ENCODE peak calls at places on chromosomes 4 and X, in five cellular contexts. U is IMR-90, Q is Peyer's patch, Y is lower lobe of right lung, I is T-helper 17 cell. F is an unnamed sample. For H3K9me3, the result is how much of the 10 kb centered on the place peaks cover.

GRCh38 chr4:80154547-80154933 is 42.8 kb upstream of the PRDM8 start:
- DNase-seq in I (no peak), U (no peak), Q (no peak), Y (no peak), F (no peak)

GRCh38 chr4:108043536-108043935 is 53.8 kb downstream of the HADH start:
- DNase-seq in U (no peak), I (no peak), Q (no peak), Y (no peak), F (no peak)

GRCh38 chrX:13590914-13591313 is 21.5 kb downstream of the EGFL6 start:
- DNase-seq in Y (no peak), U (no peak), I (no peak), Q (no peak), F (no peak)

GRCh38 chr4:16227462-16227868 is 1.2 kb upstream of the TAPT1 start:
- DNase-seq in Y (peak), I (no peak), U (peak), Q (peak), F (peak)

GRCh38 chr4:85520765-85521749 is 46.1 kb downstream of the ARHGAP24 start:
- DNase-seq in Y (no peak), Q (no peak), U (no peak), I (no peak), F (no peak)

GRCh38 chrX:118976599-118977340 is 2.4 kb downstream of the LONRF3 start:
- DNase-seq in Q (peak), U (no peak), Y (peak), I (no peak), F (peak)

GRCh38 chrX:30283456-30284200 is 25.6 kb downstream of the NR0B1 start:
- DNase-seq in Y (no peak), Q (no peak), U (peak), I (no peak), F (no peak)

GRCh38 chr4:11165052-11165451 is 263.6 kb downstream of the HS3ST1 start:
- DNase-seq in I (no peak), Q (no peak), Y (no peak), U (no peak), F (no peak)

GRCh38 chr4:180164799-180165198 is 2078.4 kb upstream of the TENM3 start:
- DNase-seq in U (peak), Y (no peak), I (no peak), Q (no peak), F (no peak)

GRCh38 chrX:130014356-130014755 is 31.9 kb downstream of the BCORL1 start:
- DNase-seq in Q (no peak), Y (no peak), U (no peak), I (no peak), F (no peak)

GRCh38 chrX:47321386-47321785 is 49.0 kb upstream of the ZNF157 start:
- DNase-seq in Y (peak), U (peak), Q (no peak), I (no peak), F (peak)

GRCh38 chr4:148795156-148795864 is 353.1 kb upstream of the NR3C2 start:
- DNase-seq in U (peak), Y (peak), I (no peak), Q (no peak), F (no peak)

GRCh38 chr4:159052315-159052714 is 50.6 kb upstream of the RAPGEF2 start:
- DNase-seq in U (no peak), Y (no peak), Q (no peak), I (no peak), F (no peak)

GRCh38 chrX:9390121-9390520 is 74.7 kb upstream of the TBL1X start:
- DNase-seq in I (no peak), U (peak), Y (no peak), Q (no peak), F (no peak)

GRCh38 chrX:65600106-65600505 is 65.5 kb upstream of the LAS1L start:
- DNase-seq in Y (no peak), Q (no peak), U (no peak), I (no peak), F (no peak)
- H3K9me3 ChIP-seq in Y (under half), Q (under half), U (under half), I (under half), F (under half)

GRCh38 chrX:35439692-35440091 is 358.4 kb upstream of the MAGEB16 start:
- DNase-seq in Y (no peak), U (no peak), I (no peak), Q (no peak), F (no peak)
- H3K9me3 ChIP-seq in Y (under half), U (under half), I (under half), Q (under half), F (under half)

GRCh38 chrX:23954396-23954795 is 46.6 kb downstream of the CXorf58 start:
- DNase-seq in Q (no peak), U (no peak), I (no peak), Y (no peak), F (no peak)
- H3K9me3 ChIP-seq in Q (under half), U (under half), I (under half), Y (under half), F (under half)

GRCh38 chrX:41209853-41210252 is 124.1 kb upstream of the DDX3X start:
- DNase-seq in Y (no peak), U (no peak), Q (no peak), I (no peak), F (no peak)
- H3K9me3 ChIP-seq in Y (under half), U (under half), Q (under half), I (under half), F (under half)

DNA sequence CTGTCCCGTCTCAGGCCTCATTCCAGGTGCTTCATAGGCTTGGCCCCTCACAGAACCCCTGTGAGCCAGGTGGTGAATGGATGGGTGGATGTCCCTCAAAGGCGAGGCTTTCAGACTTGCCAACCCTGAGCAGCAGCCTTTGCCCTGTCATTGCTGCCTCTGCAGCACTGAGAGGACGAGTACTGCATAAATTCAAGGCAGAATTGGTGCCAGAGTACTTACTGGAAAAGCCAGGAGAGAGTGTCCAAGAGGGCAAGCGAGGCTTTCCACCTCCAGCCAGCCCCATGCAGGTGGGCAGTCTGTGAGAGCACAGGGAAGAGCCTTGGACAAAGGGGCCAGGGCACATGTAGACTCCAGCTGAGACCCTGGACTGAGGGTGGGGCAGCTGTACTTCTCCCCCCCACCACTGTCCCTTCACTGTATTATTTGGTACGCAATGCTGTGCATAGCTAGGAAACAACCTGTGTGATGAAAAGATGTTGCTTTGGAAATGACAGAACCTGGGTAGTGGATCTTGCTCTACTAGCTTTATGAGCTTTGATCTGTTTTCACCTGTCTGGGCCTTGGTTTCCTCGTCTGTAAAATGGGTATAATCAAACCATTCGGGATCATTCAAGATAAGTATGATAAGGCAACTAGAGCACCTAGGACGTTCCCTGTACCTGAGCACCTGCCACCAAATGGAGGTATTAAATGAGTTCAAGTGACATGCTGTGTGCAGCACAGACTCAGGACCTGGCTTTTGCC is 224.9 kb upstream of the PSAPL1 start:
- DNase-seq in U (no peak), Q (no peak), Y (peak), I (no peak), F (no peak)
- H3K9me3 ChIP-seq in U (under half), Q (under half), Y (under half), I (under half), F (under half)

DNA sequence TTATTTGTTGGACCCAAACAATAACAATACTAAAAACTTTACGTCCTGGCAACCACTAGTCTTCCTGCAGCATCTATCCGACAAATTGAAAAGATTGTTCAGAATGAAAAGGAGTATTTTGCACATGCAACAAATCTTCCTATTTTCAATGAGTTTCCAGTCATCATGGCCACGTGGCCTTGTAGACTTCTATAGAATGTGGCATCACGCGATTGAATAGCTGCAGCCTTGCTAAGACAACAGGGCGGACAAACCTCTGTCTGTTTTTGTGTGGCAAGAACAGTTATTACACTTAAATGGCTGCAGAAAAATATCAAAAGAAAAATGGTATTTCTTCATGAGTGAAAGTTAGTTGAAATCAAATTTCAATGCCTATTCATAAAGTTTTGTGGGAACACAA is 297.9 kb upstream of the LCORL start:
- DNase-seq in I (no peak), Y (no peak), Q (no peak), U (no peak), F (no peak)
- H3K9me3 ChIP-seq in I (under half), Y (under half), Q (under half), U (under half), F (under half)

DNA sequence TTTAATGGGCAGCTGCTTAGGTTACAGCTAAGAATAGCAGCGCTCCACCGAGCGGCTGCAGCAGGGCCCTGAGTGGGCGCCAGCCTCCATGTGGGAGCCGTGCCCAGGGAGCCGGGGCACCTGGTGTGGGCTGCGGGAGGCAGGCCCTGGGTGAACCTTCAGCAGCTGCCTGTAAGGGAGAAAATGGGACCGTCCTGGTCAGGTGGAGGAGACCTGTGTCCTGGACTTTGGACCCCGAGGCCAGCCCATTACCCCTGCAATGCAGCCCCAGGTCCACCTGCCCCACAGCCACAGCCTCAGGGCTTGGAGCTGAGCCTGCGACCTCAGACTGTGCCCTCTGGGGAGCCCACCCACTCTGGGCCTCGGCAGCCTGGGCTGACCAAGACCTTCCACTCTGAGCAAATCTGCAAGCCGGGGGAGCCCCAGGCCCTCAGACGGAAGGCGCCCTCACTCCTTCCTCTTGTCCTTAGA is 21.2 kb downstream of the MSANTD1 start:
- DNase-seq in Q (no peak), U (no peak), Y (no peak), I (no peak), F (peak)
- H3K9me3 ChIP-seq in Q (under half), U (under half), Y (under half), I (under half), F (under half)

GRCh38 chr4:7998447-7998846 is 58.8 kb upstream of the AFAP1 start:
- DNase-seq in U (no peak), Q (no peak), Y (no peak), I (no peak), F (no peak)
- H3K9me3 ChIP-seq in U (under half), Q (under half), Y (under half), I (under half), F (under half)

F was measured in sigmoid colon.